ENCODE peak calls at places on chromosomes 16 and 17, in seven cellular contexts. One of them, this sample, is unnamed.

GRCh38 chr16:3785413-3785812 is 68.1 kb upstream of the TRAP1 start:
- DNase-seq in ELR: no peak
- DNase-seq in cardiac septum: no peak
- DNase-seq in stimulated activated CD8-positive, alpha-beta memory T cell treated with anti-CD3 and anti-CD28 coated beads, Interleukin-2, amount 100 ng/mL, for 1 hour: no peak
- DNase-seq in GM12891: no peak
- DNase-seq in neural progenitor cell: no peak
- DNase-seq in stomach: no peak
- DNase-seq in this sample: no peak

GRCh38 chr16:48522041-48522440 is 87.9 kb downstream of the N4BP1 start:
- DNase-seq in ELR: no peak
- DNase-seq in cardiac septum: no peak
- DNase-seq in stimulated activated CD8-positive, alpha-beta memory T cell treated with anti-CD3 and anti-CD28 coated beads, Interleukin-2, amount 100 ng/mL, for 1 hour: no peak
- DNase-seq in GM12891: no peak
- DNase-seq in stomach: no peak
- DNase-seq in neural progenitor cell: no peak
- DNase-seq in this sample: no peak

GRCh38 chr17:58530655-58531054 is 16.2 kb upstream of the MTMR4 start:
- DNase-seq in cardiac septum: peak; percentile 50
- DNase-seq in stimulated activated CD8-positive, alpha-beta memory T cell treated with anti-CD3 and anti-CD28 coated beads, Interleukin-2, amount 100 ng/mL, for 1 hour: no peak
- DNase-seq in GM12891: no peak
- DNase-seq in ELR: no peak
- DNase-seq in stomach: no peak
- DNase-seq in neural progenitor cell: peak; percentile 21
- DNase-seq in this sample: no peak

GRCh38 chr17:28758411-28759121 is 14.8 kb downstream of the TRAF4 start:
- DNase-seq in ELR: no peak
- DNase-seq in stomach: no peak
- DNase-seq in neural progenitor cell: no peak
- DNase-seq in GM12891: no peak
- DNase-seq in stimulated activated CD8-positive, alpha-beta memory T cell treated with anti-CD3 and anti-CD28 coated beads, Interleukin-2, amount 100 ng/mL, for 1 hour: no peak
- DNase-seq in cardiac septum: no peak
- DNase-seq in this sample: peak; percentile 51

GRCh38 chr17:49779730-49780220 is 8.7 kb upstream of the KAT7 start:
- DNase-seq in GM12891: no peak
- DNase-seq in stomach: no peak
- DNase-seq in neural progenitor cell: peak; percentile 15
- DNase-seq in cardiac septum: no peak
- DNase-seq in stimulated activated CD8-positive, alpha-beta memory T cell treated with anti-CD3 and anti-CD28 coated beads, Interleukin-2, amount 100 ng/mL, for 1 hour: no peak
- DNase-seq in ELR: peak; percentile 87
- DNase-seq in this sample: no peak

GRCh38 chr17:80855968-80856862 is 135.4 kb upstream of the CHMP6 start:
- DNase-seq in ELR: peak; percentile 100
- DNase-seq in neural progenitor cell: no peak
- DNase-seq in stomach: peak; percentile 50
- DNase-seq in stimulated activated CD8-positive, alpha-beta memory T cell treated with anti-CD3 and anti-CD28 coated beads, Interleukin-2, amount 100 ng/mL, for 1 hour: peak; percentile 44
- DNase-seq in cardiac septum: peak; percentile 88
- DNase-seq in GM12891: peak; percentile 84
- DNase-seq in this sample: peak; percentile 91

GRCh38 chr16:83517398-83517797 is 290.4 kb upstream of the HSBP1 start:
- DNase-seq in stomach: no peak
- DNase-seq in GM12891: no peak
- DNase-seq in stimulated activated CD8-positive, alpha-beta memory T cell treated with anti-CD3 and anti-CD28 coated beads, Interleukin-2, amount 100 ng/mL, for 1 hour: no peak
- DNase-seq in cardiac septum: no peak
- DNase-seq in neural progenitor cell: no peak
- DNase-seq in ELR: no peak
- DNase-seq in this sample: no peak

GRCh38 chr17:48994548-48995331 is 2.4 kb upstream of the IGF2BP1 start:
- DNase-seq in cardiac septum: no peak
- DNase-seq in GM12891: no peak
- DNase-seq in ELR: no peak
- DNase-seq in stomach: no peak
- DNase-seq in neural progenitor cell: no peak
- DNase-seq in stimulated activated CD8-positive, alpha-beta memory T cell treated with anti-CD3 and anti-CD28 coated beads, Interleukin-2, amount 100 ng/mL, for 1 hour: no peak
- DNase-seq in this sample: no peak

GRCh38 chr17:65542595-65542994 is 18.9 kb downstream of the AXIN2 start:
- DNase-seq in cardiac septum: no peak
- DNase-seq in stimulated activated CD8-positive, alpha-beta memory T cell treated with anti-CD3 and anti-CD28 coated beads, Interleukin-2, amount 100 ng/mL, for 1 hour: no peak
- DNase-seq in ELR: no peak
- DNase-seq in GM12891: no peak
- DNase-seq in neural progenitor cell: no peak
- DNase-seq in stomach: no peak
- DNase-seq in this sample: no peak

GRCh38 chr17:40341808-40342574 is 22.5 kb downstream of the GJD3 start:
- DNase-seq in ELR: peak; percentile 75
- DNase-seq in cardiac septum: peak; percentile 95
- DNase-seq in GM12891: no peak
- DNase-seq in stomach: peak; percentile 81
- DNase-seq in stimulated activated CD8-positive, alpha-beta memory T cell treated with anti-CD3 and anti-CD28 coated beads, Interleukin-2, amount 100 ng/mL, for 1 hour: no peak
- DNase-seq in neural progenitor cell: peak; percentile 84
- DNase-seq in this sample: peak; percentile 87

GRCh38 chr16:29025218-29025617 is 40.4 kb downstream of the LAT start:
- DNase-seq in neural progenitor cell: no peak
- DNase-seq in GM12891: no peak
- DNase-seq in ELR: no peak
- DNase-seq in stimulated activated CD8-positive, alpha-beta memory T cell treated with anti-CD3 and anti-CD28 coated beads, Interleukin-2, amount 100 ng/mL, for 1 hour: no peak
- DNase-seq in stomach: no peak
- DNase-seq in cardiac septum: peak; percentile 20
- DNase-seq in this sample: no peak

GRCh38 chr16:66695935-66696668 is 441 bp downstream of the CMTM4 start:
- DNase-seq in stomach: peak; percentile 73
- DNase-seq in ELR: no peak
- DNase-seq in stimulated activated CD8-positive, alpha-beta memory T cell treated with anti-CD3 and anti-CD28 coated beads, Interleukin-2, amount 100 ng/mL, for 1 hour: no peak
- DNase-seq in cardiac septum: no peak
- DNase-seq in neural progenitor cell: peak; percentile 21
- DNase-seq in GM12891: peak; percentile 52
- DNase-seq in this sample: peak; percentile 68

GRCh38 chr17:35449371-35449931 is 885 bp upstream of the SLFN13 start:
- DNase-seq in stimulated activated CD8-positive, alpha-beta memory T cell treated with anti-CD3 and anti-CD28 coated beads, Interleukin-2, amount 100 ng/mL, for 1 hour: no peak
- DNase-seq in neural progenitor cell: peak; percentile 26
- DNase-seq in ELR: peak; percentile 19
- DNase-seq in stomach: peak; percentile 30
- DNase-seq in GM12891: no peak
- DNase-seq in cardiac septum: peak; percentile 83
- DNase-seq in this sample: no peak

GRCh38 chr16:87931504-87931903 is 4.8 kb downstream of the CA5A start:
- DNase-seq in ELR: no peak
- DNase-seq in cardiac septum: no peak
- DNase-seq in GM12891: no peak
- DNase-seq in stomach: no peak
- DNase-seq in stimulated activated CD8-positive, alpha-beta memory T cell treated with anti-CD3 and anti-CD28 coated beads, Interleukin-2, amount 100 ng/mL, for 1 hour: no peak
- DNase-seq in neural progenitor cell: no peak
- DNase-seq in this sample: no peak

GRCh38 chr16:46482895-46483294 is 138.3 kb downstream of the SHCBP1 start:
- DNase-seq in stomach: no peak
- DNase-seq in cardiac septum: no peak
- DNase-seq in neural progenitor cell: no peak
- DNase-seq in ELR: peak; percentile 10
- DNase-seq in stimulated activated CD8-positive, alpha-beta memory T cell treated with anti-CD3 and anti-CD28 coated beads, Interleukin-2, amount 100 ng/mL, for 1 hour: no peak
- DNase-seq in GM12891: no peak
- DNase-seq in this sample: no peak

GRCh38 chr17:56451629-56452028 is 141.9 kb upstream of the NOG start:
- DNase-seq in GM12891: no peak
- DNase-seq in stimulated activated CD8-positive, alpha-beta memory T cell treated with anti-CD3 and anti-CD28 coated beads, Interleukin-2, amount 100 ng/mL, for 1 hour: no peak
- DNase-seq in ELR: peak; percentile 46
- DNase-seq in cardiac septum: no peak
- DNase-seq in stomach: no peak
- DNase-seq in neural progenitor cell: no peak
- DNase-seq in this sample: no peak

GRCh38 chr17:79631640-79632431 is 21.0 kb upstream of the RBFOX3 start:
- DNase-seq in stomach: peak; percentile 17
- DNase-seq in ELR: no peak
- DNase-seq in neural progenitor cell: no peak
- DNase-seq in cardiac septum: peak; percentile 46
- DNase-seq in GM12891: no peak
- DNase-seq in stimulated activated CD8-positive, alpha-beta memory T cell treated with anti-CD3 and anti-CD28 coated beads, Interleukin-2, amount 100 ng/mL, for 1 hour: no peak
- DNase-seq in this sample: peak; percentile 12

GRCh38 chr16:19393226-19394074 is 24.2 kb upstream of the TMC5 start:
- DNase-seq in neural progenitor cell: peak; percentile 55
- DNase-seq in stimulated activated CD8-positive, alpha-beta memory T cell treated with anti-CD3 and anti-CD28 coated beads, Interleukin-2, amount 100 ng/mL, for 1 hour: no peak
- DNase-seq in stomach: peak; percentile 47
- DNase-seq in ELR: peak; percentile 64
- DNase-seq in cardiac septum: no peak
- DNase-seq in GM12891: no peak
- DNase-seq in this sample: no peak

GRCh38 chr16:11142951-11143740 is 112.9 kb downstream of the SOCS1 start:
- DNase-seq in neural progenitor cell: no peak
- DNase-seq in GM12891: no peak
- DNase-seq in stomach: no peak
- DNase-seq in cardiac septum: no peak
- DNase-seq in ELR: no peak
- DNase-seq in stimulated activated CD8-positive, alpha-beta memory T cell treated with anti-CD3 and anti-CD28 coated beads, Interleukin-2, amount 100 ng/mL, for 1 hour: no peak
- DNase-seq in this sample: no peak

GRCh38 chr17:30230596-30231125 is 4.8 kb downstream of the SLC6A4 start:
- DNase-seq in ELR: peak; percentile 32
- DNase-seq in cardiac septum: no peak
- DNase-seq in GM12891: no peak
- DNase-seq in stomach: no peak
- DNase-seq in neural progenitor cell: no peak
- DNase-seq in stimulated activated CD8-positive, alpha-beta memory T cell treated with anti-CD3 and anti-CD28 coated beads, Interleukin-2, amount 100 ng/mL, for 1 hour: no peak
- DNase-seq in this sample: no peak

GRCh38 chr17:39461911-39462641 is 790 bp downstream of the CDK12 start:
- DNase-seq in stimulated activated CD8-positive, alpha-beta memory T cell treated with anti-CD3 and anti-CD28 coated beads, Interleukin-2, amount 100 ng/mL, for 1 hour: no peak
- DNase-seq in neural progenitor cell: no peak
- DNase-seq in GM12891: no peak
- DNase-seq in stomach: peak; percentile 28
- DNase-seq in cardiac septum: peak; percentile 77
- DNase-seq in ELR: peak; percentile 39
- DNase-seq in this sample: peak; percentile 57

GRCh38 chr17:45230787-45231480 is 9.2 kb downstream of the FMNL1 start:
- DNase-seq in stomach: no peak
- DNase-seq in neural progenitor cell: no peak
- DNase-seq in cardiac septum: no peak
- DNase-seq in ELR: peak; percentile 64
- DNase-seq in stimulated activated CD8-positive, alpha-beta memory T cell treated with anti-CD3 and anti-CD28 coated beads, Interleukin-2, amount 100 ng/mL, for 1 hour: no peak
- DNase-seq in GM12891: no peak
- DNase-seq in this sample: peak; percentile 45

GRCh38 chr17:39194985-39195524 is 2.4 kb downstream of the CACNB1 start:
- DNase-seq in cardiac septum: no peak
- DNase-seq in stimulated activated CD8-positive, alpha-beta memory T cell treated with anti-CD3 and anti-CD28 coated beads, Interleukin-2, amount 100 ng/mL, for 1 hour: no peak
- DNase-seq in ELR: no peak
- DNase-seq in neural progenitor cell: peak; percentile 67
- DNase-seq in GM12891: no peak
- DNase-seq in stomach: no peak
- DNase-seq in this sample: no peak

GRCh38 chr17:31364012-31364411 is 27.5 kb upstream of the RAB11FIP4 start:
- DNase-seq in GM12891: no peak
- DNase-seq in ELR: no peak
- DNase-seq in neural progenitor cell: no peak
- DNase-seq in stomach: no peak
- DNase-seq in cardiac septum: no peak
- DNase-seq in stimulated activated CD8-positive, alpha-beta memory T cell treated with anti-CD3 and anti-CD28 coated beads, Interleukin-2, amount 100 ng/mL, for 1 hour: no peak
- DNase-seq in this sample: no peak

GRCh38 chr17:5526821-5527598 is 40.6 kb downstream of the MIS12 start:
- DNase-seq in stimulated activated CD8-positive, alpha-beta memory T cell treated with anti-CD3 and anti-CD28 coated beads, Interleukin-2, amount 100 ng/mL, for 1 hour: no peak
- DNase-seq in ELR: peak; percentile 98
- DNase-seq in stomach: no peak
- DNase-seq in GM12891: no peak
- DNase-seq in cardiac septum: peak; percentile 89
- DNase-seq in neural progenitor cell: peak; percentile 26
- DNase-seq in this sample: peak; percentile 92

GRCh38 chr16:71340406-71340805 is 18.1 kb upstream of the CALB2 start:
- DNase-seq in neural progenitor cell: no peak
- DNase-seq in stomach: no peak
- DNase-seq in ELR: no peak
- DNase-seq in stimulated activated CD8-positive, alpha-beta memory T cell treated with anti-CD3 and anti-CD28 coated beads, Interleukin-2, amount 100 ng/mL, for 1 hour: no peak
- DNase-seq in GM12891: no peak
- DNase-seq in cardiac septum: no peak
- DNase-seq in this sample: no peak

GRCh38 chr17:76626442-76626841 is 17.1 kb downstream of the ST6GALNAC1 start:
- DNase-seq in stimulated activated CD8-positive, alpha-beta memory T cell treated with anti-CD3 and anti-CD28 coated beads, Interleukin-2, amount 100 ng/mL, for 1 hour: no peak
- DNase-seq in neural progenitor cell: no peak
- DNase-seq in GM12891: no peak
- DNase-seq in cardiac septum: no peak
- DNase-seq in stomach: no peak
- DNase-seq in ELR: no peak
- DNase-seq in this sample: no peak

GRCh38 chr17:80649672-80650338 is 105.2 kb downstream of the RPTOR start:
- DNase-seq in neural progenitor cell: peak; percentile 79
- DNase-seq in stimulated activated CD8-positive, alpha-beta memory T cell treated with anti-CD3 and anti-CD28 coated beads, Interleukin-2, amount 100 ng/mL, for 1 hour: no peak
- DNase-seq in stomach: no peak
- DNase-seq in GM12891: no peak
- DNase-seq in cardiac septum: peak; percentile 87
- DNase-seq in ELR: peak; percentile 95
- DNase-seq in this sample: peak; percentile 69

GRCh38 chr16:67299269-67299668 is 19.9 kb downstream of the PLEKHG4 start:
- DNase-seq in stomach: no peak
- DNase-seq in neural progenitor cell: no peak
- DNase-seq in GM12891: no peak
- DNase-seq in cardiac septum: no peak
- DNase-seq in stimulated activated CD8-positive, alpha-beta memory T cell treated with anti-CD3 and anti-CD28 coated beads, Interleukin-2, amount 100 ng/mL, for 1 hour: no peak
- DNase-seq in ELR: no peak
- DNase-seq in this sample: no peak

GRCh38 chr17:6346387-6346786 is 88.5 kb downstream of the AIPL1 start:
- DNase-seq in neural progenitor cell: no peak
- DNase-seq in stomach: no peak
- DNase-seq in GM12891: no peak
- DNase-seq in stimulated activated CD8-positive, alpha-beta memory T cell treated with anti-CD3 and anti-CD28 coated beads, Interleukin-2, amount 100 ng/mL, for 1 hour: no peak
- DNase-seq in cardiac septum: no peak
- DNase-seq in ELR: no peak
- DNase-seq in this sample: no peak

GRCh38 chr16:81483064-81483969 is 38.7 kb downstream of the CMIP start:
- DNase-seq in ELR: peak; percentile 12
- DNase-seq in cardiac septum: no peak
- DNase-seq in stomach: no peak
- DNase-seq in stimulated activated CD8-positive, alpha-beta memory T cell treated with anti-CD3 and anti-CD28 coated beads, Interleukin-2, amount 100 ng/mL, for 1 hour: no peak
- DNase-seq in neural progenitor cell: no peak
- DNase-seq in GM12891: no peak
- DNase-seq in this sample: no peak

GRCh38 chr16:6492742-6493141 is 839.9 kb upstream of the RBFOX1 start:
- DNase-seq in GM12891: no peak
- DNase-seq in neural progenitor cell: no peak
- DNase-seq in stimulated activated CD8-positive, alpha-beta memory T cell treated with anti-CD3 and anti-CD28 coated beads, Interleukin-2, amount 100 ng/mL, for 1 hour: no peak
- DNase-seq in cardiac septum: no peak
- DNase-seq in ELR: no peak
- DNase-seq in stomach: no peak
- DNase-seq in this sample: no peak

GRCh38 chr16:31413943-31414342 is 14.2 kb downstream of the COX6A2 start:
- DNase-seq in neural progenitor cell: no peak
- DNase-seq in ELR: no peak
- DNase-seq in GM12891: no peak
- DNase-seq in cardiac septum: no peak
- DNase-seq in stimulated activated CD8-positive, alpha-beta memory T cell treated with anti-CD3 and anti-CD28 coated beads, Interleukin-2, amount 100 ng/mL, for 1 hour: no peak
- DNase-seq in stomach: no peak
- DNase-seq in this sample: no peak